ENCODE peak calls at places on chromosomes 16 and 17, in seven cellular contexts. T, Z, H, Q, W, U and F are unnamed samples.

GRCh38 chr16:88194397-88195020 is 188.2 kb upstream of the ZNF469 start:
- DNase-seq in T (no peak), Z (no peak), H (no peak), Q (no peak), W (no peak), U (no peak), F (no peak)

GRCh38 chr17:79926002-79926307 is 86.7 kb upstream of the CBX4 start:
- DNase-seq in T (no peak), Z (no peak), H (no peak), Q (no peak), W (no peak), U (no peak), F (no peak)

GRCh38 chr16:12703935-12704334 is 99.8 kb downstream of the CPPED1 start:
- DNase-seq in T (no peak), Z (no peak), H (no peak), Q (no peak), W (no peak), U (no peak), F (no peak)

GRCh38 chr17:41098042-41098441 is at the start of gene KRTAP4-8:
- DNase-seq in T (no peak), Z (no peak), H (no peak), Q (no peak), W (no peak), U (no peak), F (no peak)

GRCh38 chr17:55340726-55341125 is 76.0 kb downstream of the HLF start:
- DNase-seq in T (no peak), Z (no peak), H (no peak), Q (no peak), W (no peak), U (no peak), F (no peak)

GRCh38 chr17:7173687-7174602 is 5.2 kb downstream of the ASGR1 start:
- DNase-seq in T (no peak), Z (no peak), H (no peak), Q (no peak), W (no peak), U (no peak), F (peak)

GRCh38 chr16:81429045-81429521 is 15.5 kb upstream of the CMIP start:
- DNase-seq in T (peak), Z (no peak), H (no peak), Q (no peak), W (no peak), U (no peak), F (no peak)

GRCh38 chr16:888901-889570 is 81.7 kb downstream of the LMF1 start:
- DNase-seq in T (no peak), Z (no peak), H (no peak), Q (no peak), W (no peak), U (no peak), F (peak)

GRCh38 chr17:1040216-1040600 is 43.3 kb downstream of the TIMM22 start:
- DNase-seq in T (no peak), Z (no peak), H (peak), Q (no peak), W (no peak), U (no peak), F (no peak)

GRCh38 chr17:76968707-76969597 is 100.7 kb downstream of the MGAT5B start:
- DNase-seq in T (peak), Z (peak), H (no peak), Q (peak), W (no peak), U (no peak), F (no peak)

GRCh38 chr16:21950782-21951521 is 2.2 kb upstream of the UQCRC2 start:
- DNase-seq in T (peak), Z (no peak), H (no peak), Q (peak), W (no peak), U (no peak), F (no peak)